ENCODE peak calls at places on chromosomes 5 and 9, in ten cellular contexts. M is fibroblast of the aortic adventitia; T is brain microvascular endothelial cell; B is iris pigment epithelial cell; I is neural crest cell; R is CD8-positive, alpha-beta memory T cell; G is activated CD4-positive, alpha-beta memory T cell treated with anti-CD3 and anti-CD28 coated beads, Interleukin-2, amount 10 ng/mL, durations not matched to agents 7 days and 5 days; L is frontal cortex; E is left ventricle myocardium inferior; Z is AG04450. A is an unnamed sample.

GRCh38 chr5:73205309-73205708 is 32.3 kb downstream of the TMEM174 start:
- DNase-seq in M (no peak), T (no peak), B (no peak), I (no peak), R (no peak), G (no peak), L (no peak), E (no peak), Z (no peak), A (no peak)

GRCh38 chr5:81778642-81779041 is 27.7 kb upstream of the SSBP2 start:
- DNase-seq in M (peak; percentile 51), T (no peak), B (peak; percentile 54), I (no peak), R (no peak), G (no peak), L (no peak), E (no peak), Z (no peak), A (peak; percentile 51)

GRCh38 chr5:168464214-168464613 is 22.1 kb upstream of the RARS1 start:
- DNase-seq in M (no peak), T (no peak), B (no peak), I (no peak), R (no peak), G (no peak), L (no peak), E (no peak), Z (no peak), A (no peak)

GRCh38 chr9:14423816-14424261 is 109.9 kb upstream of the NFIB start:
- DNase-seq in M (peak; percentile 88), T (peak; percentile 82), B (peak; percentile 70), I (no peak), R (no peak), G (no peak), L (no peak), E (no peak), Z (peak; percentile 38), A (peak; percentile 67)

GRCh38 chr5:6772886-6773285 is 59.7 kb downstream of the TENT4A start:
- DNase-seq in M (no peak), T (no peak), B (no peak), I (no peak), R (no peak), G (no peak), L (peak; percentile 42), E (no peak), Z (no peak), A (no peak)

GRCh38 chr5:143837306-143837848 is 25.4 kb downstream of the HMHB1 start:
- DNase-seq in M (peak; percentile 74), T (peak; percentile 14), B (peak; percentile 68), I (no peak), R (no peak), G (no peak), L (no peak), E (no peak), Z (no peak), A (peak; percentile 63)

GRCh38 chr5:180120221-180121101 is 48.9 kb upstream of the RNF130 start:
- DNase-seq in M (no peak), T (no peak), B (no peak), I (no peak), R (no peak), G (no peak), L (no peak), E (no peak), Z (no peak), A (no peak)

GRCh38 chr9:114117996-114118830 is 19.1 kb upstream of the KIF12 start:
- DNase-seq in M (no peak), T (no peak), B (no peak), I (no peak), R (no peak), G (no peak), L (no peak), E (no peak), Z (no peak), A (no peak)

GRCh38 chr9:38718148-38718547 is 1.8 kb downstream of the FAM240B start:
- DNase-seq in M (no peak), T (no peak), B (no peak), I (no peak), R (no peak), G (no peak), L (no peak), E (no peak), Z (no peak), A (no peak)

GRCh38 chr9:88464851-88465250 is 70.1 kb upstream of the NXNL2 start:
- DNase-seq in M (no peak), T (no peak), B (peak; percentile 42), I (no peak), R (no peak), G (no peak), L (no peak), E (no peak), Z (no peak), A (peak; percentile 26)

GRCh38 chr5:117497626-117498025 is 923.0 kb upstream of the SEMA6A start:
- DNase-seq in M (peak; percentile 33), T (no peak), B (no peak), I (no peak), R (no peak), G (no peak), L (no peak), E (no peak), Z (no peak), A (no peak)

GRCh38 chr9:29043070-29043469 is 1469.8 kb upstream of the C9orf72 start:
- DNase-seq in M (no peak), T (no peak), B (no peak), I (no peak), R (no peak), G (no peak), L (no peak), E (no peak), Z (no peak), A (no peak)

A was measured in astrocyte of the spinal cord.